ENCODE peak calls at places on chromosomes 7 and 10, in six cellular contexts. H is SK-N-MC, A is Panc1, B is HL-60, K is transverse colon, V is spleen. U is an unnamed sample.

GRCh38 chr7:44398953-44399574 is 73.7 kb upstream of the CAMK2B start:
- DNase-seq in H (peak; percentile 22), A (no peak), B (no peak), K (no peak), V (no peak), U (no peak)

GRCh38 chr7:157693071-157693520 is 356.3 kb downstream of the DNAJB6 start:
- DNase-seq in H (no peak), A (no peak), B (no peak), K (no peak), V (peak; percentile 57), U (no peak)

GRCh38 chr10:89217057-89217990 is 10.2 kb upstream of the CH25H start:
- DNase-seq in H (no peak), A (peak; percentile 32), B (peak; percentile 43), K (peak; percentile 55), V (no peak), U (peak; percentile 77)

GRCh38 chr7:112497481-112497880 is 16.7 kb downstream of the LSMEM1 start:
- DNase-seq in H (no peak), A (no peak), B (no peak), K (no peak), V (no peak), U (no peak)

GRCh38 chr7:94008537-94008936 is 4.4 kb upstream of the BET1 start:
- DNase-seq in H (no peak), A (no peak), B (peak; percentile 5), K (no peak), V (no peak), U (no peak)

GRCh38 chr10:62817763-62818425 is 1.7 kb upstream of the EGR2 start:
- DNase-seq in H (no peak), A (no peak), B (peak; percentile 45), K (peak; percentile 75), V (peak; percentile 97), U (peak; percentile 89)

GRCh38 chr7:70752794-70753241 is 379.1 kb upstream of the GALNT17 start:
- DNase-seq in H (no peak), A (no peak), B (no peak), K (no peak), V (no peak), U (no peak)

GRCh38 chr10:3893904-3894563 is 109.0 kb upstream of the KLF6 start:
- DNase-seq in H (no peak), A (no peak), B (no peak), K (no peak), V (no peak), U (no peak)

GRCh38 chr7:73394416-73394815 is 39.2 kb upstream of the FZD9 start:
- DNase-seq in H (no peak), A (no peak), B (no peak), K (no peak), V (no peak), U (no peak)

GRCh38 chr10:58266003-58266825 is 1.5 kb downstream of the IPMK start:
- DNase-seq in H (no peak), A (peak; percentile 30), B (peak; percentile 45), K (no peak), V (no peak), U (no peak)

GRCh38 chr7:34672430-34672829 is 14.4 kb downstream of the NPSR1 start:
- DNase-seq in H (no peak), A (peak; percentile 58), B (no peak), K (no peak), V (no peak), U (no peak)

GRCh38 chr7:23261843-23262452 is 15.4 kb downstream of the GPNMB start:
- DNase-seq in H (peak; percentile 20), A (peak; percentile 36), B (peak; percentile 71), K (peak; percentile 52), V (peak; percentile 84), U (peak; percentile 82)

DNA sequence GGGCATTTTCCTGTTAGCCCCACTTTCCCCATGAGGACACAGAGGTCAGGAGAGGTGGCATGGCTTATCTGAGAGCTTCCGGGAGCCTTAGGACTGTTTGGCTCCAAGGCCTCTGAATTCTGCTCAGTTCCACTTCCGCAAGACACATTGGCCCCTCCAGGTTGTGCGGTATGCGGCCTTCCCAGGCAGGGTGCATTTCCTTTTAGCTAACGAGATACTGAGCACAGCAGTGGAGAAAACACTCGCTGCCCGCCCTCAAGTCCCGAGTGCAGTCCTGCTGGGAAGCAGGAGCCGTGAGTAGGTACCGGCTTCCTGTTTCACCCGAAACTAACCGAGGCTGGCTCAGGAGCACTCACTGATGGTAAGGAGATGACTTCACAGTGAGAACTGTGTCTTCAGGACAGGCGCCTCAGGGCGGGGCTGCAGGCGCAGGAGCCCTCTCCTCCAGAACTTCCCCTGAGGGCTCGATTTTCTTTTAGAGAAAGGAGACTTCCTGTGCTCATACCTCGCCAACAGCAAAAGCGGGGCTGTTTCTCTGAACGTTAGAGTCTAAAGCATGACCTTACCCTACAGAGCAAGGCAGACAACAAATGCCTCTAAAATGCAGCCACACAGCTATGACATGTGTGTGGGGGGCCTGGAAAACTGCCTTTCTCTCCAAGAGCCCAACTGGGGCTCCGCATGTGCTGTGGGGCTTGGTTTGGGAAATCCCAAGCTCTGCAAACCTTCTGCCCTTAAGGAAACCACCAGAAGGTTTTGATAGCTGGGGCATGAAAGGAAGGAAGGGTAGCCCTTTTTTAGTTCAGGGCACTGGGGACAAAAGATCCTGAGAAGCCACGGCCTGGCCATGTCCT is 25.9 kb downstream of the RGS10 start:
- DNase-seq in H (peak; percentile 67), A (no peak), B (peak; percentile 89), K (peak; percentile 49), V (peak; percentile 87), U (no peak)
- H3K4me3 ChIP-seq in H (peak overlapping the region; percentile 53), A (no peak overlapping the region), B (peak overlapping the region; percentile 11), K (no peak overlapping the region), V (peak overlapping the region; percentile 46), U (no peak overlapping the region)

DNA sequence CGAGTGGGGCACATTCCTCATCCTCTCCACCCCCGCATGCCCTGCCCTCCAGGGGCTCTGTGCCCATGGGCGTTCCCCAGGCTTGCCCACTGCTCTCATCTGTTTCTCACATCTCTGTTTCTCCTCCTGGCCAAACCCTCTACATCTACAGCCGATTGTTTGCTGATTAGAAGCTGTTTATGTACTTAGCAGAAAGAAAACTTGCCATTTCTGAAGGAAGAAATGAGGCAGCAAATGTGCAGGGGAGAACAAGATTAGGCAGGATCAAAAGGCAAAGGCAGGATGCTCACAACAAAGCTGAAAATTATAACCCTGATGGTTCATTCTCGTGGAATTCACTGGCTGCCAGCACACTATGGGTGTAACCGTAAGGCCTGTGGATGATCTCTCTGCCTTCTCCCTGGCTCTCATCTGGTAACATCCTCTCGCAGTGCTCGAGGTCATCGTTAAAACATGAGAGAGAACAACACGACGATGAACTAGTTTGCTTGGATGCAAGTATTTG is 111.6 kb upstream of the KLF14 start:
- DNase-seq in H (no peak), A (no peak), B (no peak), K (no peak), V (no peak), U (no peak)
- TF ChIP-seq POLR2AphosphoS5 in H (no peak), A (no peak), B (no peak), K (no peak), V (no peak), U (no peak)

GRCh38 chr7:130486114-130486962 is 5.5 kb upstream of the MEST start:
- DNase-seq in H (no peak), A (peak; percentile 70), B (peak; percentile 72), K (peak; percentile 87), V (peak; percentile 90), U (peak; percentile 98)
- H3K4me3 ChIP-seq in H (no peak overlapping the region), A (peak overlapping the region; percentile 82), B (peak overlapping the region; percentile 55), K (peak overlapping the region; percentile 33), V (peak overlapping the region; percentile 78), U (peak overlapping the region; percentile 75)

GRCh38 chr10:28328346-28328745 is 25.5 kb upstream of the MPP7 start:
- DNase-seq in H (no peak), A (no peak), B (no peak), K (no peak), V (no peak), U (no peak)

GRCh38 chr10:28327494-28327886 is 24.6 kb upstream of the MPP7 start:
- DNase-seq in H (no peak), A (no peak), B (no peak), K (no peak), V (no peak), U (no peak)

GRCh38 chr10:28332699-28333098 is 29.8 kb upstream of the MPP7 start:
- DNase-seq in H (no peak), A (no peak), B (no peak), K (no peak), V (no peak), U (no peak)

GRCh38 chr10:28331821-28332220 is 29.0 kb upstream of the MPP7 start:
- DNase-seq in H (no peak), A (no peak), B (no peak), K (no peak), V (no peak), U (no peak)

GRCh38 chr10:28326516-28327493 is 23.9 kb upstream of the MPP7 start:
- DNase-seq in H (no peak), A (no peak), B (no peak), K (peak; percentile 14), V (no peak), U (peak; percentile 60)
- TF ChIP-seq POLR2AphosphoS5 in H (no peak), A (no peak), B (no peak), K (peak; percentile 67), V (no peak), U (no peak)

GRCh38 chr10:13526952-13527863 is 1.6 kb downstream of the BEND7 start:
- DNase-seq in H (no peak), A (no peak), B (no peak), K (no peak), V (no peak), U (peak; percentile 32)

GRCh38 chr10:13529714-13529973 is 830 bp upstream of the BEND7 start:
- DNase-seq in H (no peak), A (no peak), B (no peak), K (no peak), V (no peak), U (peak; percentile 16)

GRCh38 chr10:13528875-13529713 is at the start of gene BEND7:
- DNase-seq in H (no peak), A (no peak), B (no peak), K (peak; percentile 29), V (no peak), U (peak; percentile 48)

GRCh38 chr10:13528138-13528874 is 508 bp downstream of the BEND7 start:
- DNase-seq in H (no peak), A (no peak), B (no peak), K (peak; percentile 43), V (peak; percentile 79), U (peak; percentile 49)

GRCh38 chr10:13527864-13528137 is 1.0 kb downstream of the BEND7 start:
- DNase-seq in H (no peak), A (no peak), B (no peak), K (no peak), V (no peak), U (no peak)
- H3K4me3 ChIP-seq in H (peak overlapping the region; percentile 74), A (peak overlapping the region; percentile 35), B (no peak overlapping the region), K (peak overlapping the region; percentile 69), V (peak overlapping the region; percentile 73), U (peak overlapping the region; percentile 66)

DNA sequence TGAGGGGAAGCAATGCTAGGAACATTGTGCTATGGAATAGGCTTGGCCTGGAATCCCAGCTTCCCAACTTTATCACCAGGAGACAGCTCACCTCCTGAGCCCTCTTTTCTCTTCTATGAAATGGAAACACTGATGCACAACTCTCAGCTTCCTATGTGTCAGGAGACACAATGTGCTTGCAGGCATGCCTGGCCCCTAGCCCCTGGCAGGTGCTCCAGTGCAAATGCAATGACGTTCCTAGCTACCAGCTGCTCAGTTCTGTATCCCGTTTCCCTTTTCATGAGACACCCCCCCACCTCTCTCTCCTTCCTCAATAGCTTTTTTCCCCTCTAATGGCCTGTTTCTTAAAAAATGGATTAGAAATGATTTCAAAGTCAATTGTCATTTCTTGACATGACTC is 30.7 kb downstream of the HABP2 start:
- DNase-seq in H (no peak), A (no peak), B (no peak), K (no peak), V (no peak), U (no peak)
- TF ChIP-seq POLR2AphosphoS5 in H (no peak), A (no peak), B (no peak), K (no peak), V (no peak), U (no peak)

U was measured in GM23338.